ENCODE peak calls at places on chromosome 16, in eight cellular contexts. K is stimulated activated CD4-positive, alpha-beta T cell treated with anti-CD3 and anti-CD28 coated beads, Interleukin-2, amount 100 ng/mL, for 48 hours; E is DMS153; M is heart right ventricle; T is ELR; H is KBM-7; V is left ventricle myocardium inferior; Q is NCI-H1930. I is an unnamed sample.

GRCh38 chr16:85588562-85589503 is 24.3 kb upstream of the GSE1 start:
- DNase-seq in T (no peak), Q (no peak), E (no peak), H (no peak), M (no peak), V (no peak), K (no peak), I (no peak)

GRCh38 chr16:84931506-84931905 is 79.8 kb downstream of the ZDHHC7 start:
- DNase-seq in T (peak; percentile 44), K (no peak), V (no peak), Q (no peak), E (no peak), M (no peak), H (no peak), I (no peak)

GRCh38 chr16:23650674-23651073 is 9.4 kb downstream of the DCTN5 start:
- DNase-seq in M (no peak), V (no peak), T (peak; percentile 34), K (no peak), E (no peak), Q (no peak), H (no peak), I (no peak)

GRCh38 chr16:49602201-49603041 is 228.8 kb downstream of the C16orf78 start:
- DNase-seq in M (no peak), K (no peak), V (no peak), Q (no peak), T (no peak), E (no peak), H (no peak), I (no peak)

GRCh38 chr16:89410794-89411309 is 79.5 kb downstream of the ANKRD11 start:
- DNase-seq in M (peak; percentile 43), E (peak; percentile 59), K (no peak), V (peak; percentile 55), H (no peak), Q (no peak), T (no peak), I (no peak)

GRCh38 chr16:82995927-82996441 is 369.2 kb downstream of the CDH13 start:
- DNase-seq in E (peak; percentile 90), T (peak; percentile 82), K (no peak), Q (no peak), H (peak; percentile 3), V (no peak), M (no peak), I (peak; percentile 71)

GRCh38 chr16:68529931-68530667 is 9.0 kb upstream of the ZFP90 start:
- DNase-seq in T (peak; percentile 93), E (peak; percentile 81), K (peak; percentile 83), H (no peak), M (peak; percentile 89), Q (peak; percentile 71), V (peak; percentile 88), I (no peak)

GRCh38 chr16:1734816-1735215 is 28.8 kb downstream of the MAPK8IP3 start:
- DNase-seq in V (no peak), H (no peak), T (no peak), K (no peak), M (no peak), E (no peak), Q (no peak), I (no peak)

GRCh38 chr16:1708083-1708767 is 2.2 kb downstream of the MAPK8IP3 start:
- DNase-seq in H (no peak), M (no peak), K (no peak), T (no peak), Q (no peak), V (no peak), E (no peak), I (no peak)

GRCh38 chr16:17793354-17793753 is 322.6 kb upstream of the XYLT1 start:
- DNase-seq in H (no peak), K (no peak), M (no peak), V (no peak), Q (no peak), E (no peak), T (no peak), I (no peak)

GRCh38 chr16:54366943-54367342 is 80.4 kb upstream of the IRX3 start:
- DNase-seq in M (no peak), T (no peak), K (no peak), Q (no peak), V (no peak), H (no peak), E (no peak), I (no peak)

GRCh38 chr16:68395167-68395786 is 53.0 kb downstream of the SMPD3 start:
- DNase-seq in M (no peak), E (no peak), K (no peak), Q (no peak), V (no peak), H (no peak), T (no peak), I (no peak)

GRCh38 chr16:53209489-53209888 is 154.7 kb downstream of the CHD9 start:
- DNase-seq in Q (no peak), H (no peak), T (peak; percentile 17), V (no peak), M (no peak), E (no peak), K (no peak), I (peak; percentile 62)

GRCh38 chr16:68286153-68287074 is 22.1 kb downstream of the SLC7A6 start:
- DNase-seq in H (peak; percentile 85), T (no peak), Q (no peak), E (no peak), K (no peak), M (no peak), V (no peak), I (no peak)

GRCh38 chr16:74608381-74608780 is 1.5 kb upstream of the GLG1 start:
- DNase-seq in H (no peak), T (no peak), K (no peak), M (no peak), E (no peak), V (no peak), Q (no peak), I (no peak)

GRCh38 chr16:81601008-81601428 is 156.4 kb downstream of the CMIP start:
- DNase-seq in V (no peak), T (peak; percentile 73), H (no peak), E (no peak), K (no peak), M (no peak), Q (no peak), I (no peak)

GRCh38 chr16:24838554-24839266 is 7.1 kb upstream of the SLC5A11 start:
- DNase-seq in K (no peak), M (no peak), E (no peak), T (peak; percentile 74), H (peak; percentile 48), V (no peak), Q (no peak), I (no peak)

GRCh38 chr16:10765772-10766171 is 22.1 kb downstream of the NUBP1 start:
- DNase-seq in Q (no peak), K (no peak), H (no peak), E (no peak), M (no peak), V (no peak), T (no peak), I (no peak)

GRCh38 chr16:4656221-4656620 is 31.6 kb downstream of the MGRN1 start:
- DNase-seq in K (no peak), V (no peak), T (no peak), H (no peak), E (no peak), M (no peak), Q (no peak), I (no peak)

GRCh38 chr16:79754081-79754872 is 153.7 kb upstream of the MAF start:
- DNase-seq in Q (no peak), E (no peak), H (no peak), V (no peak), K (no peak), T (no peak), M (no peak), I (no peak)

GRCh38 chr16:29761882-29762281 is 16.1 kb upstream of the C16orf54 start:
- DNase-seq in V (no peak), K (no peak), M (no peak), H (no peak), T (no peak), Q (no peak), E (no peak), I (peak; percentile 66)

GRCh38 chr16:3456374-3456773 is 12.9 kb downstream of the NAA60 start:
- DNase-seq in V (no peak), T (no peak), K (no peak), M (no peak), H (peak; percentile 47), E (no peak), Q (no peak), I (no peak)

GRCh38 chr16:22314661-22315626 is 17.7 kb downstream of the POLR3E start:
- DNase-seq in Q (no peak), H (no peak), E (no peak), V (no peak), T (no peak), M (no peak), K (no peak), I (no peak)

GRCh38 chr16:88456356-88457292 is 3.5 kb downstream of the ZFPM1 start:
- DNase-seq in Q (no peak), T (no peak), K (peak; percentile 53), H (no peak), E (no peak), M (no peak), V (no peak), I (no peak)

GRCh38 chr16:35339337-35339736 is 1879.9 kb downstream of the TP53TG3F start:
- DNase-seq in T (no peak), M (no peak), H (no peak), Q (no peak), V (no peak), K (no peak), E (no peak), I (no peak)

GRCh38 chr16:89619880-89620279 is 6.4 kb downstream of the DPEP1 start:
- DNase-seq in V (no peak), M (no peak), E (no peak), K (no peak), Q (no peak), T (no peak), H (no peak), I (no peak)

GRCh38 chr16:89391-90302 is 11.6 kb downstream of the MPG start:
- DNase-seq in Q (no peak), V (peak; percentile 13), K (no peak), H (no peak), E (no peak), M (no peak), T (no peak), I (no peak)

GRCh38 chr16:87060026-87060986 is 256.9 kb downstream of the C16orf95 start:
- DNase-seq in V (no peak), H (no peak), K (no peak), T (peak; percentile 16), M (no peak), Q (no peak), E (no peak), I (no peak)

GRCh38 chr16:23640669-23640958 is 496 bp downstream of the PALB2 start:
- DNase-seq in V (no peak), Q (no peak), T (no peak), K (no peak), E (no peak), M (no peak), H (no peak), I (peak; percentile 55)

GRCh38 chr16:69190598-69190997 is 3.6 kb downstream of the SNTB2 start:
- DNase-seq in K (no peak), E (no peak), V (no peak), H (peak; percentile 77), T (no peak), M (no peak), Q (no peak), I (no peak)

GRCh38 chr16:85767569-85767968 is 16.7 kb upstream of the C16orf74 start:
- DNase-seq in Q (no peak), T (peak; percentile 95), H (no peak), E (no peak), V (no peak), K (no peak), M (no peak), I (no peak)

GRCh38 chr16:86520317-86521210 is 10.2 kb downstream of the FOXF1 start:
- DNase-seq in M (no peak), T (no peak), Q (no peak), H (no peak), E (no peak), K (no peak), V (peak; percentile 21), I (no peak)

GRCh38 chr16:52265446-52265861 is 281.5 kb downstream of the TOX3 start:
- DNase-seq in H (no peak), M (no peak), K (no peak), E (peak; percentile 75), T (no peak), V (no peak), Q (peak; percentile 93), I (no peak)

GRCh38 chr16:6132121-6132520 is 1034.5 kb upstream of the EEF2KMT start:
- DNase-seq in T (no peak), V (no peak), M (no peak), E (no peak), H (no peak), K (no peak), Q (no peak), I (no peak)

I was measured in Karpas-422.